ENCODE peak calls at places on chromosomes 7 and 10, in seven cellular contexts. One of them, this sample, is unnamed.

GRCh38 chr10:43294892-43295291 is 28.0 kb upstream of the RASGEF1A start:
- DNase-seq in esophagus squamous epithelium: no peak
- DNase-seq in right lobe of liver: no peak
- DNase-seq in EL: no peak
- DNase-seq in body of pancreas: no peak
- DNase-seq in HEK293T: no peak
- DNase-seq in progenitor cell of endocrine pancreas: no peak
- DNase-seq in this sample: no peak

GRCh38 chr10:129099486-129099885 is 367.6 kb upstream of the MGMT start:
- DNase-seq in esophagus squamous epithelium: no peak
- DNase-seq in right lobe of liver: no peak
- DNase-seq in EL: no peak
- DNase-seq in body of pancreas: no peak
- DNase-seq in HEK293T: no peak
- DNase-seq in progenitor cell of endocrine pancreas: no peak
- DNase-seq in this sample: no peak

GRCh38 chr10:96130326-96130758 is 245 bp downstream of the ZNF518A start:
- DNase-seq in esophagus squamous epithelium: peak
- DNase-seq in right lobe of liver: peak
- DNase-seq in EL: peak
- DNase-seq in body of pancreas: peak
- DNase-seq in HEK293T: peak
- DNase-seq in progenitor cell of endocrine pancreas: peak
- DNase-seq in this sample: no peak

GRCh38 chr7:26279405-26279804 is 12.3 kb upstream of the SNX10 start:
- DNase-seq in esophagus squamous epithelium: no peak
- DNase-seq in right lobe of liver: no peak
- DNase-seq in EL: no peak
- DNase-seq in body of pancreas: no peak
- DNase-seq in HEK293T: no peak
- DNase-seq in progenitor cell of endocrine pancreas: no peak
- DNase-seq in this sample: no peak

GRCh38 chr7:78714302-78714857 is 739.1 kb downstream of the MAGI2 start:
- DNase-seq in esophagus squamous epithelium: no peak
- DNase-seq in right lobe of liver: no peak
- DNase-seq in EL: no peak
- DNase-seq in body of pancreas: no peak
- DNase-seq in HEK293T: no peak
- DNase-seq in progenitor cell of endocrine pancreas: no peak
- DNase-seq in this sample: no peak

GRCh38 chr10:91797077-91797690 is 1.0 kb upstream of the TNKS2 start:
- DNase-seq in esophagus squamous epithelium: no peak
- DNase-seq in right lobe of liver: no peak
- DNase-seq in EL: no peak
- DNase-seq in body of pancreas: no peak
- DNase-seq in HEK293T: no peak
- DNase-seq in progenitor cell of endocrine pancreas: no peak
- DNase-seq in this sample: no peak

GRCh38 chr7:100400656-100401055 is 27.4 kb downstream of the PILRA start:
- DNase-seq in esophagus squamous epithelium: no peak
- DNase-seq in right lobe of liver: no peak
- DNase-seq in EL: peak
- DNase-seq in body of pancreas: no peak
- DNase-seq in HEK293T: peak
- DNase-seq in progenitor cell of endocrine pancreas: no peak
- DNase-seq in this sample: no peak

GRCh38 chr7:127674361-127674760 is 22.4 kb downstream of the SND1 start:
- DNase-seq in esophagus squamous epithelium: no peak
- DNase-seq in right lobe of liver: no peak
- DNase-seq in EL: peak
- DNase-seq in body of pancreas: no peak
- DNase-seq in HEK293T: no peak
- DNase-seq in progenitor cell of endocrine pancreas: no peak
- DNase-seq in this sample: no peak

GRCh38 chr10:69567920-69568319 is 5.3 kb downstream of the NEUROG3 start:
- DNase-seq in esophagus squamous epithelium: no peak
- DNase-seq in right lobe of liver: peak
- DNase-seq in EL: peak
- DNase-seq in body of pancreas: peak
- DNase-seq in HEK293T: peak
- DNase-seq in progenitor cell of endocrine pancreas: peak
- DNase-seq in this sample: no peak

GRCh38 chr10:81018898-81019890 is 481.5 kb downstream of the SH2D4B start:
- DNase-seq in esophagus squamous epithelium: no peak
- DNase-seq in right lobe of liver: no peak
- DNase-seq in EL: peak
- DNase-seq in body of pancreas: peak
- DNase-seq in HEK293T: peak
- DNase-seq in progenitor cell of endocrine pancreas: no peak
- DNase-seq in this sample: no peak

GRCh38 chr10:132708441-132708840 is 77.5 kb downstream of the NKX6-2 start:
- DNase-seq in esophagus squamous epithelium: no peak
- DNase-seq in right lobe of liver: peak
- DNase-seq in EL: no peak
- DNase-seq in body of pancreas: no peak
- DNase-seq in HEK293T: no peak
- DNase-seq in progenitor cell of endocrine pancreas: no peak
- DNase-seq in this sample: no peak

GRCh38 chr10:44477021-44477420 is 92.1 kb upstream of the CXCL12 start:
- DNase-seq in esophagus squamous epithelium: no peak
- DNase-seq in right lobe of liver: no peak
- DNase-seq in EL: peak
- DNase-seq in body of pancreas: no peak
- DNase-seq in HEK293T: no peak
- DNase-seq in progenitor cell of endocrine pancreas: no peak
- DNase-seq in this sample: no peak

GRCh38 chr7:92731327-92732063 is 104.9 kb downstream of the CDK6 start:
- DNase-seq in esophagus squamous epithelium: no peak
- DNase-seq in right lobe of liver: no peak
- DNase-seq in EL: peak
- DNase-seq in body of pancreas: no peak
- DNase-seq in HEK293T: no peak
- DNase-seq in progenitor cell of endocrine pancreas: no peak
- DNase-seq in this sample: no peak

GRCh38 chr7:138388673-138389491 is 71.2 kb upstream of the TRIM24 start:
- DNase-seq in esophagus squamous epithelium: no peak
- DNase-seq in right lobe of liver: no peak
- DNase-seq in EL: no peak
- DNase-seq in body of pancreas: no peak
- DNase-seq in HEK293T: no peak
- DNase-seq in progenitor cell of endocrine pancreas: no peak
- DNase-seq in this sample: no peak

GRCh38 chr7:55423277-55423711 is 58.2 kb downstream of the LANCL2 start:
- DNase-seq in esophagus squamous epithelium: no peak
- DNase-seq in right lobe of liver: no peak
- DNase-seq in EL: peak
- DNase-seq in body of pancreas: no peak
- DNase-seq in HEK293T: no peak
- DNase-seq in progenitor cell of endocrine pancreas: no peak
- DNase-seq in this sample: no peak

GRCh38 chr7:84236398-84236797 is 41.8 kb upstream of the SEMA3A start:
- DNase-seq in esophagus squamous epithelium: no peak
- DNase-seq in right lobe of liver: no peak
- DNase-seq in EL: peak
- DNase-seq in body of pancreas: no peak
- DNase-seq in HEK293T: no peak
- DNase-seq in progenitor cell of endocrine pancreas: no peak
- DNase-seq in this sample: no peak

GRCh38 chr7:132575987-132576722 is at the start of gene PLXNA4:
- DNase-seq in esophagus squamous epithelium: no peak
- DNase-seq in right lobe of liver: no peak
- DNase-seq in EL: no peak
- DNase-seq in body of pancreas: peak
- DNase-seq in HEK293T: peak
- DNase-seq in progenitor cell of endocrine pancreas: no peak
- DNase-seq in this sample: no peak

This sample was measured in cortex of kidney.